ENCODE peak calls at places on chromosome 2, in seven cellular contexts. W is BE2C; I is CD8-positive, alpha-beta T cell; K is endodermal cell; R is tibial nerve; Y is thoracic aorta; G is dorsolateral prefrontal cortex. O is an unnamed sample. For H3K27me3, the result is how much of the 10 kb centered on the place peaks cover.

GRCh38 chr2:61898810-61899209 is 6.7 kb upstream of the COMMD1 start:
- DNase-seq in W (no peak), I (no peak), K (no peak), R (no peak), Y (no peak), G (no peak), O (no peak)

GRCh38 chr2:45649457-45649854 is 2.0 kb upstream of the PRKCE start:
- DNase-seq in W (no peak), I (no peak), K (no peak), R (no peak), Y (no peak), G (no peak), O (no peak)

GRCh38 chr2:39068290-39068689 is 52.6 kb downstream of the SOS1 start:
- DNase-seq in W (no peak), I (no peak), K (no peak), R (no peak), Y (no peak), G (no peak), O (no peak)

GRCh38 chr2:26691881-26692813 is at the start of gene KCNK3:
- DNase-seq in W (peak), I (peak), K (peak), R (no peak), Y (peak), G (no peak), O (peak)

GRCh38 chr2:190574169-190574568 is 39.6 kb upstream of the NEMP2 start:
- DNase-seq in W (no peak), I (no peak), K (no peak), R (no peak), Y (no peak), G (no peak), O (no peak)

GRCh38 chr2:39646891-39647780 is 18.6 kb upstream of the TMEM178A start:
- DNase-seq in W (no peak), I (no peak), K (peak), R (no peak), Y (no peak), G (no peak), O (no peak)

GRCh38 chr2:186201371-186201770 is 284.7 kb upstream of the ZC3H15 start:
- DNase-seq in W (no peak), I (no peak), K (no peak), R (no peak), Y (no peak), G (no peak), O (no peak)

GRCh38 chr2:95374451-95374915 is 28.0 kb upstream of the FAHD2A start:
- DNase-seq in W (no peak), I (no peak), K (peak), R (no peak), Y (no peak), G (peak), O (peak)

GRCh38 chr2:171923206-171923605 is 945 bp downstream of the HAT1 start:
- DNase-seq in W (peak), I (no peak), K (no peak), R (no peak), Y (no peak), G (no peak), O (no peak)

GRCh38 chr2:203461736-203462135 is 73.4 kb downstream of the RAPH1 start:
- DNase-seq in W (no peak), I (no peak), K (no peak), R (no peak), Y (no peak), G (no peak), O (no peak)

GRCh38 chr2:159136405-159136804 is 150.1 kb downstream of the WDSUB1 start:
- DNase-seq in W (no peak), I (no peak), K (no peak), R (no peak), Y (no peak), G (no peak), O (no peak)

GRCh38 chr2:15677141-15677911 is 85.7 kb downstream of the DDX1 start:
- DNase-seq in W (peak), I (no peak), K (no peak), R (no peak), Y (no peak), G (no peak), O (no peak)

GRCh38 chr2:177129610-177130009 is 83.0 kb upstream of the HNRNPA3 start:
- DNase-seq in W (no peak), I (no peak), K (no peak), R (no peak), Y (no peak), G (no peak), O (no peak)

GRCh38 chr2:64251497-64252277 is 107.5 kb upstream of the PELI1 start:
- DNase-seq in W (no peak), I (no peak), K (peak), R (no peak), Y (no peak), G (no peak), O (no peak)

GRCh38 chr2:179226203-179226960 is 38.2 kb downstream of the SESTD1 start:
- DNase-seq in W (no peak), I (no peak), K (no peak), R (no peak), Y (no peak), G (peak), O (no peak)

GRCh38 chr2:222362336-222362735 is 62.0 kb upstream of the SGPP2 start:
- DNase-seq in W (no peak), I (no peak), K (no peak), R (no peak), Y (no peak), G (no peak), O (no peak)

GRCh38 chr2:51624995-51625394 is 593.1 kb upstream of the NRXN1 start:
- DNase-seq in W (no peak), I (no peak), K (no peak), R (no peak), Y (no peak), G (no peak), O (no peak)

GRCh38 chr2:65182570-65182969 is 45.1 kb upstream of the ACTR2 start:
- DNase-seq in W (no peak), I (no peak), K (no peak), R (no peak), Y (no peak), G (no peak), O (no peak)

GRCh38 chr2:74186038-74186437 is 7.4 kb upstream of the MOB1A start:
- DNase-seq in W (no peak), I (no peak), K (no peak), R (peak), Y (no peak), G (no peak), O (no peak)

GRCh38 chr2:127569274-127570065 is 34.0 kb downstream of the MYO7B start:
- DNase-seq in W (no peak), I (no peak), K (peak), R (no peak), Y (peak), G (no peak), O (no peak)

GRCh38 chr2:9347411-9347853 is 75.9 kb downstream of the ITGB1BP1 start:
- DNase-seq in W (no peak), I (no peak), K (no peak), R (peak), Y (peak), G (no peak), O (peak)

GRCh38 chr2:120441744-120442471 is 96.0 kb downstream of the INHBB start:
- DNase-seq in W (no peak), I (no peak), K (peak), R (peak), Y (no peak), G (peak), O (no peak)

GRCh38 chr2:109168080-109168479 is 39.1 kb downstream of the SH3RF3 start:
- DNase-seq in W (no peak), I (no peak), K (no peak), R (no peak), Y (no peak), G (no peak), O (no peak)

GRCh38 chr2:111053266-111053665 is 67.4 kb upstream of the BCL2L11 start:
- DNase-seq in W (no peak), I (no peak), K (no peak), R (no peak), Y (no peak), G (no peak), O (no peak)

GRCh38 chr2:30255026-30255425 is 23.7 kb downstream of the LBH start:
- DNase-seq in W (no peak), I (no peak), K (no peak), R (no peak), Y (no peak), G (no peak), O (no peak)

GRCh38 chr2:136116813-136117390 is 1.0 kb downstream of the CXCR4 start:
- DNase-seq in W (no peak), I (peak), K (peak), R (no peak), Y (no peak), G (no peak), O (no peak)

GRCh38 chr2:135663148-135663700 is 78.4 kb upstream of the UBXN4 start:
- DNase-seq in W (no peak), I (no peak), K (no peak), R (no peak), Y (no peak), G (no peak), O (no peak)

GRCh38 chr2:134011936-134012586 is 241.8 kb upstream of the MGAT5 start:
- DNase-seq in W (no peak), I (no peak), K (peak), R (no peak), Y (no peak), G (no peak), O (no peak)

GRCh38 chr2:61670591-61671503 is 132.7 kb upstream of the XPO1 start:
- DNase-seq in W (no peak), I (no peak), K (no peak), R (peak), Y (no peak), G (no peak), O (peak)

GRCh38 chr2:134230885-134231284 is 23.0 kb upstream of the MGAT5 start:
- DNase-seq in W (no peak), I (no peak), K (no peak), R (no peak), Y (no peak), G (no peak), O (no peak)

GRCh38 chr2:78754930-78755329 is 270.6 kb upstream of the REG3G start:
- DNase-seq in W (no peak), I (no peak), K (no peak), R (no peak), Y (no peak), G (no peak), O (no peak)

GRCh38 chr2:174597347-174598047 is at the start of gene WIPF1:
- DNase-seq in W (no peak), I (peak), K (no peak), R (no peak), Y (no peak), G (no peak), O (no peak)

GRCh38 chr2:174595415-174595814 is 2.2 kb downstream of the WIPF1 start:
- DNase-seq in W (no peak), I (no peak), K (no peak), R (no peak), Y (no peak), G (no peak), O (no peak)

GRCh38 chr2:174599310-174599941 is 1.8 kb upstream of the WIPF1 start:
- DNase-seq in W (no peak), I (no peak), K (no peak), R (no peak), Y (no peak), G (no peak), O (no peak)

GRCh38 chr2:174595904-174596397 is 1.7 kb downstream of the WIPF1 start:
- DNase-seq in W (no peak), I (no peak), K (no peak), R (no peak), Y (no peak), G (no peak), O (no peak)

GRCh38 chr2:174596994-174597346 is 634 bp downstream of the WIPF1 start:
- DNase-seq in W (no peak), I (no peak), K (no peak), R (no peak), Y (no peak), G (no peak), O (no peak)
- H3K4me3 ChIP-seq in W (no peak), I (peak), K (no peak), R (peak), Y (peak), G (peak), O (no peak)

GRCh38 chr2:233422649-233423435 is 68.5 kb downstream of the DGKD start:
- DNase-seq in W (no peak), I (no peak), K (no peak), R (no peak), Y (no peak), G (no peak), O (no peak)
- H3K27me3 ChIP-seq in W (under half), I (under half), K (under half), R (under half), Y (under half), G (under half), O (under half)

DNA sequence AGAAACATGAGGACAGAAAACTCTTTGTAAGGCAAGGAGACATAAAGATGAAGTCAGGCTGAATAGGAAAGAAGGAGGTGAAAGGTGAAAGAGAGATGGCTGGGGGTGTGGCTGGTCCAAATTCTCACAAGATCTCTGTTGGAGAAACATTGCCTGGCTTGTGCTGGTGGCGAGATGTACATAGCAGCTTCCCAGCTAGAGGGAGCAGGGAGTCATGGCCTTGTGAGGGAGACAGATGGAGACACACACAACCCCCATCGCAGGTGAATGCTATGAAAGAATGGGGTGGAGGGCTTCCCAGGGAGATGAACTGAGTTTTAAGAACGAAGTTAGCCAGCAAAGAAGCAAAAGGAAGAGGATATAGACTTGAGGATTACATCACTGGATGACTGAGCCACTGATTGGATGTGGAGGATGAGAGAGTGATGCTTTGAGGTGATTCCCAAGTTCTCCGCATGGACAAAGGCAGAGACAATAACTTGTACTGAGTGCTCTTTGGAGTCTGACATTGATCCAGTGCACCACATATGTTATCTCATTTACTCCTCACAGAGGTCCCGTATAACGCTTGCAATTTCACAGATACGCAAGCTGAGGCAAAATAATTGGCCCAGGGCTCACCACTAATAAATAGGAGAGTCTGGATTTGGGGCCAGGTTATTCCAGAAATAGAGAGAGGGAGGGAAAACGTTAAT is 3.6 kb upstream of the EMX1 start:
- DNase-seq in W (no peak), I (no peak), K (peak), R (no peak), Y (no peak), G (no peak), O (no peak)
- TF ChIP-seq CTCF in W (peak), I (no peak), K (peak), R (no peak), Y (no peak), G (no peak), O (no peak)

GRCh38 chr2:58720033-58720769 is 479.1 kb upstream of the FANCL start:
- DNase-seq in W (no peak), I (no peak), K (no peak), R (no peak), Y (no peak), G (no peak), O (no peak)
- H3K4me3 ChIP-seq in W (no peak), I (no peak), K (no peak), R (no peak), Y (no peak), G (no peak), O (no peak)

DNA sequence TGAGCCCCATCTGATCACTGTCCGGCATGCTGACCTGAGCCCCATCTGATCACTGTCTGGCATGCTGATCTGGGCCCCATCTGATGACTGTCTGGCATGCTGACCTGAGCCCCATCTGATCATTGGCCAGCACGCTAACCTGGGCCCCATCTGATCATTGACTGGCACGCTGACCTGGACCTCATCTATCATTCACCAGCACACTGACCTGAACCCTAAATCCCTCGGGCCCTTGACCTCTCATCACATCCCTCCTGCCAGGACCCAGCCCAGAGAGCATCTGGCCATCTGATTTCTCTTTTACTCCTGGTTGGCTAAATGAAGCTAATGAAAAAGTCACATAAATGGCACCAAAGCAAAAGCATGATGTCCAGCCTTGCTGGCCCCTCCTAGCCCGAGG is 207.1 kb downstream of the NDUFA10 start:
- DNase-seq in W (no peak), I (no peak), K (no peak), R (no peak), Y (no peak), G (peak), O (no peak)
- H3K27me3 ChIP-seq in W (under half), I (under half), K (under half), R (under half), Y (under half), G (under half), O (under half)

GRCh38 chr2:860259-860855 is 90.3 kb upstream of the SNTG2 start:
- DNase-seq in W (no peak), I (no peak), K (peak), R (no peak), Y (no peak), G (no peak), O (no peak)
- TF ChIP-seq CTCF in W (no peak), I (no peak), K (peak), R (no peak), Y (no peak), G (no peak), O (no peak)

GRCh38 chr2:230715201-230715600 is 2.6 kb downstream of the CAB39 start:
- DNase-seq in W (no peak), I (no peak), K (peak), R (no peak), Y (no peak), G (no peak), O (no peak)
- H3K4me3 ChIP-seq in W (no peak), I (peak), K (peak), R (no peak), Y (peak), G (peak), O (no peak)

GRCh38 chr2:46873632-46874068 is 42.0 kb downstream of the MCFD2 start:
- DNase-seq in W (peak), I (no peak), K (peak), R (peak), Y (peak), G (no peak), O (peak)

GRCh38 chr2:46874236-46874929 is 41.2 kb downstream of the MCFD2 start:
- DNase-seq in W (no peak), I (no peak), K (no peak), R (no peak), Y (no peak), G (no peak), O (no peak)

GRCh38 chr2:46875226-46875899 is 40.2 kb downstream of the MCFD2 start:
- DNase-seq in W (no peak), I (no peak), K (no peak), R (no peak), Y (no peak), G (no peak), O (no peak)

GRCh38 chr2:46871976-46872381 is 43.6 kb downstream of the MCFD2 start:
- DNase-seq in W (no peak), I (no peak), K (no peak), R (no peak), Y (no peak), G (no peak), O (no peak)

GRCh38 chr2:46872876-46873631 is 42.6 kb downstream of the MCFD2 start:
- DNase-seq in W (no peak), I (no peak), K (no peak), R (no peak), Y (no peak), G (no peak), O (no peak)
- H3K27me3 ChIP-seq in W (under half), I (under half), K (under half), R (under half), Y (under half), G (under half), O (under half)

GRCh38 chr2:85760872-85761271 is 7.1 kb downstream of the ATOH8 start:
- DNase-seq in W (no peak), I (no peak), K (no peak), R (no peak), Y (no peak), G (no peak), O (no peak)
- TF ChIP-seq CTCF in W (no peak), I (no peak), K (no peak), R (no peak), Y (no peak), G (no peak), O (no peak)

GRCh38 chr2:41949541-41950439 is 98.0 kb upstream of the PKDCC start:
- DNase-seq in W (no peak), I (no peak), K (no peak), R (no peak), Y (no peak), G (no peak), O (no peak)
- H3K4me3 ChIP-seq in W (no peak), I (no peak), K (no peak), R (no peak), Y (no peak), G (no peak), O (no peak)

O was measured in uterus.